ENCODE peak calls at places on chromosome 19, in eight cellular contexts. U, J, W, H, O, T, M and E are unnamed samples. For H3K4me1, the result is how much of the 10 kb centered on the place peaks cover.

GRCh38 chr19:47776568-47776967 is 1.9 kb upstream of the SELENOW start:
- DNase-seq in U (peak), J (no peak), W (no peak), H (peak), O (no peak), T (no peak), M (no peak), E (no peak)

GRCh38 chr19:7602240-7602934 is 6.7 kb downstream of the CAMSAP3 start:
- DNase-seq in U (no peak), J (no peak), W (no peak), H (no peak), O (no peak), T (peak), M (no peak), E (peak)

GRCh38 chr19:24074720-24075119 is 12.3 kb upstream of the ZNF254 start:
- DNase-seq in U (peak), J (no peak), W (peak), H (no peak), O (no peak), T (no peak), M (no peak), E (no peak)

GRCh38 chr19:55283548-55284393 is at the start of gene BRSK1:
- DNase-seq in U (no peak), J (no peak), W (peak), H (no peak), O (peak), T (peak), M (no peak), E (peak)

GRCh38 chr19:3351702-3352447 is 14.5 kb upstream of the NFIC start:
- DNase-seq in U (no peak), J (no peak), W (no peak), H (no peak), O (no peak), T (no peak), M (no peak), E (no peak)

GRCh38 chr19:18741566-18742121 is 49.5 kb downstream of the COMP start:
- DNase-seq in U (no peak), J (no peak), W (no peak), H (peak), O (peak), T (peak), M (no peak), E (peak)

GRCh38 chr19:13619203-13619632 is 112.9 kb upstream of the CACNA1A start:
- DNase-seq in U (peak), J (no peak), W (peak), H (no peak), O (no peak), T (no peak), M (no peak), E (no peak)

GRCh38 chr19:21850636-21851255 is 14.8 kb upstream of the ZNF43 start:
- DNase-seq in U (no peak), J (no peak), W (no peak), H (no peak), O (no peak), T (no peak), M (no peak), E (no peak)

GRCh38 chr19:19540707-19541515 is 2.8 kb downstream of the CILP2 start:
- DNase-seq in U (peak), J (no peak), W (no peak), H (peak), O (no peak), T (peak), M (peak), E (peak)

GRCh38 chr19:52935434-52935833 is 12.2 kb upstream of the ZNF888 start:
- DNase-seq in U (no peak), J (no peak), W (peak), H (no peak), O (no peak), T (peak), M (no peak), E (no peak)

GRCh38 chr19:2495651-2496316 is 19.9 kb downstream of the GADD45B start:
- DNase-seq in U (no peak), J (no peak), W (no peak), H (peak), O (peak), T (peak), M (no peak), E (peak)

GRCh38 chr19:2385053-2385721 is 25.1 kb downstream of the TMPRSS9 start:
- DNase-seq in U (peak), J (peak), W (peak), H (peak), O (no peak), T (no peak), M (no peak), E (peak)

GRCh38 chr19:22945560-22945959 is 57.4 kb downstream of the ZNF728 start:
- DNase-seq in U (no peak), J (no peak), W (peak), H (no peak), O (no peak), T (no peak), M (no peak), E (peak)

GRCh38 chr19:17081672-17082630 is 6.4 kb downstream of the MYO9B start:
- DNase-seq in U (no peak), J (no peak), W (no peak), H (no peak), O (peak), T (no peak), M (no peak), E (peak)

GRCh38 chr19:36041831-36042230 is 9.2 kb upstream of the CLIP3 start:
- DNase-seq in U (peak), J (no peak), W (peak), H (no peak), O (peak), T (no peak), M (no peak), E (no peak)

GRCh38 chr19:12090807-12091206 is 26.3 kb downstream of the ZNF844 start:
- DNase-seq in U (peak), J (no peak), W (peak), H (peak), O (peak), T (peak), M (no peak), E (peak)

GRCh38 chr19:29923653-29924052 is 18.4 kb upstream of the URI1 start:
- DNase-seq in U (no peak), J (no peak), W (no peak), H (no peak), O (no peak), T (no peak), M (no peak), E (no peak)

GRCh38 chr19:55091955-55092354 is 16.3 kb downstream of the EPS8L1 start:
- DNase-seq in U (no peak), J (no peak), W (no peak), H (no peak), O (no peak), T (no peak), M (no peak), E (peak)

GRCh38 chr19:22595918-22596341 is 38.2 kb upstream of the ZNF492 start:
- DNase-seq in U (no peak), J (no peak), W (no peak), H (no peak), O (peak), T (no peak), M (no peak), E (peak)

GRCh38 chr19:4710281-4710600 is 13.4 kb downstream of the DPP9 start:
- DNase-seq in U (no peak), J (no peak), W (no peak), H (no peak), O (no peak), T (no peak), M (no peak), E (no peak)

GRCh38 chr19:4707956-4708650 is 15.5 kb downstream of the DPP9 start:
- DNase-seq in U (peak), J (no peak), W (peak), H (no peak), O (peak), T (peak), M (no peak), E (peak)

GRCh38 chr19:4707322-4707721 is 16.3 kb downstream of the DPP9 start:
- DNase-seq in U (no peak), J (no peak), W (no peak), H (no peak), O (no peak), T (no peak), M (no peak), E (no peak)

GRCh38 chr19:4711211-4711610 is 12.4 kb downstream of the DPP9 start:
- DNase-seq in U (no peak), J (no peak), W (no peak), H (no peak), O (no peak), T (no peak), M (no peak), E (no peak)

DNA sequence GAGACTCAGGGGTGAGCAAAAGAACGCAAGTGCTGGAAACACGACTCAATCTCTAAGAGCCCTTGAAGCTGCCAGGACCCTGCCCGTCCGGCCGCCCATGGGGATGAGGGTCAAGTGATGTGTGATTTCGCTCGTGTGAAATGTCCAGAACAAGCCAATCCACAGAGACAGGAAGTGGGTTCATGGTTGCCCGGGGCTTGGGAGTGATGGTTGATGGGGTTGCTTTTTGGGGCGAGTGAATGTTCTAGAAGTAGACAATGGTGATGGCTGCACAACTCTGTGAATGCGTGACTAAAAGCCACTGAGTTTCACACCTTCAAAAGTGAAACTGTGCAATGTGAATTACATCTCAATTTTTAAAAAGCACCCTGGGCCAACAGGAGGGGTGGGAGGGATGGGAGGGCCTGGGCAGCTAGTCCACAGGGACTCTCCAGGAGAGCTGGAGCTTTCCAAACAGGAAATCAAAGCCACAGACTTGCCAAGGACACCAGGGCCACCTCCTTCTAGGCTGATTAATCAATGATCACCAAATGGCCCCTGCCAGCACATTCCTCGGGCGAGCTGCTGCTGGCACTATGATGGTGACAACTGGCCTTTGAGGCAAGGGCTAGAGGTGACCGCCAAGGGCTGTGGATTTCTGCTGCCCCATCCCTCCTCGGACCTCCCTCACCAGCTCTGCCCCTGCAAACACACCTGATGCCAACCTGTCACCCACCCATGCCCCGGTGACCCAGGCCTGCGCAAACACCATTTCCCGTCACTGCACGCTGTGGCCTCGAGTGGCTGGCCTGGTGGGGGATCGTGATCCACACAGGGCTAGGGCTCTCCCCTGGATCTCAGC is 14.0 kb downstream of the DPP9 start:
- DNase-seq in U (no peak), J (no peak), W (no peak), H (no peak), O (no peak), T (peak), M (no peak), E (no peak)
- H3K4me1 ChIP-seq in U (half or more), J (under half), W (under half), H (under half), O (under half), T (half or more), M (half or more), E (under half)

GRCh38 chr19:46298477-46299003 is 1.7 kb downstream of the HIF3A start:
- DNase-seq in U (no peak), J (no peak), W (no peak), H (peak), O (no peak), T (no peak), M (no peak), E (no peak)
- TF ChIP-seq CTCF in U (no peak), J (no peak), W (no peak), H (no peak), O (no peak), T (no peak), M (no peak), E (peak)

DNA sequence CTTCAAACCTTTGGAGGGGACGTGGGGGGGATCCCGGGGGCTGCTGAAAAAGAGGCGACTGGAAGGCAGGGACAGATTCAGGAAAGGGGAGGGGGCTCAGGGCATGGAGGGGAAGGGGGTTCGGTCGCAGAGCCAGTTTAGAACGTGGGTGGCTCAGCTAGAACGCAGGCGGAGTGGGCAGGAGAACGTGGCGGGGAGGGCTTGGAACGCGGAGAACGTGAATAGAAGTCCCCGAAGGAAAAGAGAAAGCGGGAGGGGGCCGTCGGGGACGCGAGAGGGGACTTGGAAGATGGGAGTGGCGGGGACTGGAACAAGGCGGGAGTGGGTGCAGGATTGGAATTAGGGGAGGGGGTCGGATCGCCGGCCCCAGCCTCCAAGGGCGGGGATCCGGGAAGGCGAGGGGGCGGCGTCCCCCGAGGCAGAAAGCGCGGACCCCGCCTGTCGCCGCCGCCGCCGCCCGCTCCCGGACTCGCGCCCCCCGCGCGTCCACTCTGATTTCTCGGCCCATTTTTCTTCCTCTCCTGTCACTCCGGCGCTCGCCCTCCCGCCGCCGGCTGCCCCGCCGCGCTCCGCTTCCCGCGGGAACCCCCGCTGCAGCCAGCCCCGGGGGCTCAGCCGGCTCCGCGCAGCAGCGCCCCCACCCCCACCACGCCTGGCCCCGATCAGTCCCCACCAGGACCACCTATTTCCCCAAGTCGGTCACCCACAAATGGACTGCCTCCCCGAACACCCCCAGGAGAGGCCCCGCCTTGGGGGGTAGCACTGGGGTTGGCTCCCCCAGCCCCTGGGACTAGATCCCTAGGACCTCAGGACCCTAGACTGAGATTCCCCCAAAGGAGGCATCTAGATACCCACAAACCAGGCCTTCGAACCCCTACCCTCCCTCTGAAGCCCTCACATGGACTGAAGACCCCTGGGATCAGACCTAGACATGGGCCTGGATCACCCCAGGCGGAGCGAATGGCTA is 12.5 kb upstream of the ERFL start:
- DNase-seq in U (no peak), J (peak), W (no peak), H (no peak), O (no peak), T (no peak), M (no peak), E (no peak)
- H3K4me1 ChIP-seq in U (under half), J (under half), W (under half), H (under half), O (under half), T (under half), M (under half), E (under half)

DNA sequence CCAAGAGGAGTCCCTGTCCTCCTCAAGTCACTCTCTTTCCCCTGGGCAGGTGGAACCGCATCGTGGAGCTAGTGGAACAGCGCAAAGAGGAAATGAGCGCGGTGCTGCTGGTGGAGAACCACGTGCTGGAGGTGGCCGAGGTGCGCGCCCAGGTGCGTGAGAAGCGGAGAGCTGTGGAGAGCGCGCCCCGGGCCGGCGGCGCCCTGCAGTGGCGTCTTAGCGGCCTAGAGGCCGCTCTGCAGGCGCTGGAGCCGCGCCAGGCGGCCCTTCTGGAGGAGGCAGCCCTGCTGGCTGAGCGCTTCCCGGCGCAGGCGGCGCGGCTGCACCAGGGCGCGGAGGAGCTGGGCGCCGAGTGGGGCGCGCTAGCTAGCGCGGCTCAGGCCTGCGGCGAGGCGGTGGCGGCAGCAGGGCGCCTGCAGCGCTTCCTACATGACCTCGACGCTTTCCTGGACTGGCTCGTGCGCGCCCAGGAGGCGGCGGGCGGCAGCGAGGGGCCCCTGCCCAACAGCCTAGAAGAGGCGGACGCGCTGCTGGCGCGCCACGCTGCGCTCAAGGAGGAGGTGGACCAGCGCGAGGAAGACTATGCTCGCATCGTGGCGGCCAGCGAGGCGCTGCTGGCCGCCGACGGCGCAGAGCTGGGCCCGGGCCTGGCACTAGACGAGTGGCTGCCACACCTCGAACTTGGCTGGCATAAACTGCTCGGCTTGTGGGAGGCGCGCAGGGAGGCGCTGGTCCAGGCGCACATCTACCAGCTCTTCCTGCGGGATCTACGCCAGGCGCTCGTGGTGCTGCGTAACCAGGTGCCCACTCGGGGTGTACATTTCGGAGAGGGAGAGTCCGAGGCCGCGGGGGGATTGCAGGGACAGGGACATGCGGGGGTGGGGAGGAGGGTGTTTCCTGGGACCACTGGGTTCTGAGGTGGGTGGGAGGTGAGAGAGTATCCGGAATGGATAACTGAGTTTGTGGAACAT is 52.8 kb downstream of the SPTBN4 start:
- DNase-seq in U (peak), J (peak), W (peak), H (no peak), O (no peak), T (peak), M (no peak), E (no peak)
- TF ChIP-seq CTCF in U (no peak), J (peak), W (peak), H (no peak), O (no peak), T (no peak), M (no peak), E (no peak)